ENCODE peak calls at places on chromosomes 5 and 9, in four cellular contexts. D is activated T-helper 1 cell treated with Interleukin-2 at 50 U/mL for 16 hours, C is ovary, S is erythroblast. H is an unnamed sample.

GRCh38 chr9:133968966-133969617 is 23.0 kb downstream of the VAV2 start:
- DNase-seq in D (no peak), C (no peak), S (no peak), H (no peak)

GRCh38 chr9:127588740-127589506 is 23.2 kb upstream of the STXBP1 start:
- DNase-seq in D (no peak), C (no peak), S (no peak), H (no peak)

GRCh38 chr5:61232490-61232889 is 70.2 kb upstream of the SMIM15 start:
- DNase-seq in D (no peak), C (no peak), S (no peak), H (no peak)

GRCh38 chr5:108681079-108681921 is 66.4 kb upstream of the FER start:
- DNase-seq in D (no peak), C (no peak), S (peak; percentile 70), H (peak; percentile 82)

GRCh38 chr5:132263548-132264261 is 6.2 kb downstream of the PDLIM4 start:
- DNase-seq in D (no peak), C (peak; percentile 75), S (no peak), H (peak; percentile 89)

GRCh38 chr5:135650081-135650480 is 71.3 kb upstream of the CXCL14 start:
- DNase-seq in D (no peak), C (no peak), S (no peak), H (no peak)

GRCh38 chr9:33524431-33524947 is 438 bp downstream of the ANKRD18B start:
- DNase-seq in D (no peak), C (no peak), S (peak; percentile 67), H (no peak)

GRCh38 chr5:57531333-57531732 is 48.7 kb upstream of the ACTBL2 start:
- DNase-seq in D (no peak), C (no peak), S (no peak), H (no peak)

GRCh38 chr9:3498691-3499090 is 27.1 kb downstream of the RFX3 start:
- DNase-seq in D (no peak), C (no peak), S (no peak), H (peak; percentile 62)

GRCh38 chr9:108486791-108487190 is 369.0 kb downstream of the ACTL7B start:
- DNase-seq in D (no peak), C (no peak), S (no peak), H (peak; percentile 40)

GRCh38 chr5:124056326-124057160 is 544.6 kb downstream of the CSNK1G3 start:
- DNase-seq in D (no peak), C (no peak), S (no peak), H (no peak)

GRCh38 chr9:114580609-114581193 is 6.9 kb upstream of the ATP6V1G1 start:
- DNase-seq in D (no peak), C (no peak), S (no peak), H (no peak)

GRCh38 chr5:159133041-159133741 is 33.5 kb upstream of the EBF1 start:
- DNase-seq in D (no peak), C (peak; percentile 34), S (peak; percentile 49), H (peak; percentile 78)

GRCh38 chr5:31049933-31050704 is 143.4 kb upstream of the CDH6 start:
- DNase-seq in D (no peak), C (no peak), S (no peak), H (peak; percentile 39)

GRCh38 chr5:152388610-152389009 is 16.5 kb downstream of the NMUR2 start:
- DNase-seq in D (no peak), C (no peak), S (no peak), H (no peak)

H was measured in iris pigment epithelial cell.